ENCODE peak calls at places on chromosome 10, in eight cellular contexts. Y is glutamatergic neuron; L is globus pallidus; D is RCC 7860; X is activated T-cell treated with anti-CD3 and anti-CD28 coated beads for 48 hours; H is stimulated activated CD4-positive, alpha-beta T cell treated with anti-CD3 and anti-CD28 coated beads, Interleukin-2, amount 100 ng/mL, for 48 hours; S is EH; V is HT1080. O is an unnamed sample.

GRCh38 chr10:30353851-30354250 is 4.8 kb upstream of the MTPAP start:
- DNase-seq in H (no peak), S (peak; percentile 96), L (no peak), X (no peak), D (peak; percentile 25), Y (no peak), V (peak; percentile 41), O (no peak)

GRCh38 chr10:75959209-75959608 is 527.8 kb downstream of the LRMDA start:
- DNase-seq in V (peak; percentile 92), L (no peak), Y (no peak), H (no peak), S (peak; percentile 87), X (no peak), D (peak; percentile 64), O (no peak)

GRCh38 chr10:1249142-1249541 is 193.0 kb downstream of the WDR37 start:
- DNase-seq in L (no peak), V (no peak), X (no peak), D (no peak), H (no peak), S (no peak), Y (no peak), O (no peak)

GRCh38 chr10:88317099-88317498 is 266.0 kb downstream of the RNLS start:
- DNase-seq in Y (no peak), X (no peak), S (no peak), V (no peak), L (no peak), D (no peak), H (no peak), O (no peak)

GRCh38 chr10:84267503-84268126 is 22.8 kb downstream of the RGR start:
- DNase-seq in H (peak; percentile 78), D (no peak), L (peak; percentile 52), V (peak; percentile 53), Y (peak; percentile 76), S (peak; percentile 56), X (peak; percentile 83), O (no peak)

GRCh38 chr10:122853665-122854313 is 8.1 kb upstream of the CUZD1 start:
- DNase-seq in Y (no peak), D (no peak), V (no peak), L (no peak), H (no peak), X (no peak), S (peak; percentile 73), O (no peak)

GRCh38 chr10:132609211-132609610 is 71.6 kb downstream of the INPP5A start:
- DNase-seq in S (no peak), Y (no peak), L (no peak), D (no peak), V (no peak), H (no peak), X (no peak), O (no peak)

GRCh38 chr10:130012129-130012528 is 48.1 kb upstream of the EBF3 start:
- DNase-seq in Y (no peak), X (no peak), D (no peak), L (no peak), S (no peak), V (no peak), H (no peak), O (no peak)

GRCh38 chr10:5812283-5813090 is 747 bp downstream of the GDI2 start:
- DNase-seq in H (no peak), Y (peak; percentile 59), L (peak; percentile 38), V (peak; percentile 33), D (no peak), S (peak; percentile 45), X (peak; percentile 43), O (peak; percentile 74)

GRCh38 chr10:69650589-69651261 is 20.7 kb downstream of the FAM241B start:
- DNase-seq in L (no peak), V (peak; percentile 38), X (no peak), D (no peak), H (no peak), Y (peak; percentile 64), S (no peak), O (no peak)

GRCh38 chr10:13270877-13271551 is 28.9 kb downstream of the PHYH start:
- DNase-seq in X (no peak), L (no peak), H (no peak), Y (no peak), S (peak; percentile 34), D (peak; percentile 32), V (peak; percentile 63), O (no peak)

GRCh38 chr10:62511656-62512055 is 137.5 kb downstream of the ZNF365 start:
- DNase-seq in Y (no peak), D (peak; percentile 75), S (no peak), X (no peak), L (no peak), H (no peak), V (no peak), O (no peak)

GRCh38 chr10:17115683-17116082 is 13.9 kb downstream of the CUBN start:
- DNase-seq in X (no peak), L (no peak), Y (no peak), H (no peak), D (peak; percentile 94), S (peak; percentile 70), V (peak; percentile 34), O (no peak)